ENCODE peak calls at places on chromosomes 7 and 10, in four cellular contexts. T is A549, B is endothelial cell of umbilical vein, I is GM12878. D is an unnamed sample.

GRCh38 chr10:102776779-102777417 is 33.1 kb downstream of the WBP1L start:
- DNase-seq in T (peak), B (peak), I (no peak), D (no peak)

GRCh38 chr7:17380696-17381662 is 82.5 kb downstream of the AHR start:
- DNase-seq in T (no peak), B (no peak), I (no peak), D (no peak)

GRCh38 chr7:152664636-152665035 is 11.3 kb downstream of the XRCC2 start:
- DNase-seq in T (peak), B (peak), I (no peak), D (no peak)

GRCh38 chr7:24907311-24907886 is 72.6 kb downstream of the OSBPL3 start:
- DNase-seq in T (peak), B (peak), I (peak), D (peak)

GRCh38 chr10:34776090-34776690 is 38.9 kb downstream of the PARD3 start:
- DNase-seq in T (no peak), B (no peak), I (no peak), D (no peak)

GRCh38 chr7:5450549-5451327 is 27.1 kb upstream of the TNRC18 start:
- DNase-seq in T (peak), B (peak), I (no peak), D (peak)

GRCh38 chr10:15719062-15719898 is 442 bp downstream of the ITGA8 start:
- DNase-seq in T (no peak), B (peak), I (no peak), D (no peak)

GRCh38 chr10:1180836-1181235 is 124.7 kb downstream of the WDR37 start:
- DNase-seq in T (no peak), B (no peak), I (no peak), D (no peak)

GRCh38 chr7:157006829-157007469 is 3.5 kb downstream of the MNX1 start:
- DNase-seq in T (no peak), B (no peak), I (no peak), D (no peak)

GRCh38 chr10:85902046-85902445 is 464.5 kb downstream of the GRID1 start:
- DNase-seq in T (no peak), B (no peak), I (no peak), D (no peak)

GRCh38 chr10:76649723-76650127 is 987.9 kb downstream of the KCNMA1 start:
- DNase-seq in T (peak), B (no peak), I (no peak), D (no peak)

GRCh38 chr10:6430581-6430980 is 149.5 kb downstream of the PRKCQ start:
- DNase-seq in T (no peak), B (no peak), I (no peak), D (no peak)

GRCh38 chr7:2069472-2069860 is 163.3 kb downstream of the MAD1L1 start:
- DNase-seq in T (no peak), B (no peak), I (no peak), D (no peak)

GRCh38 chr7:38374507-38374906 is 101.1 kb upstream of the TARP start:
- DNase-seq in T (peak), B (peak), I (no peak), D (peak)

GRCh38 chr7:55483061-55483460 is 89.2 kb downstream of the VOPP1 start:
- DNase-seq in T (no peak), B (no peak), I (no peak), D (no peak)

GRCh38 chr10:29970012-29970396 is 89.4 kb downstream of the JCAD start:
- DNase-seq in T (no peak), B (no peak), I (no peak), D (no peak)

GRCh38 chr10:110600487-110601101 is 33.1 kb downstream of the SMC3 start:
- DNase-seq in T (peak), B (peak), I (no peak), D (peak)

GRCh38 chr10:88903715-88904114 is 23.7 kb downstream of the STAMBPL1 start:
- DNase-seq in T (no peak), B (no peak), I (no peak), D (no peak)

GRCh38 chr10:64773357-64773756 is 1252.2 kb downstream of the REEP3 start:
- DNase-seq in T (no peak), B (no peak), I (no peak), D (no peak)

GRCh38 chr7:44052771-44053365 is 8.4 kb downstream of the DBNL start:
- DNase-seq in T (no peak), B (no peak), I (no peak), D (no peak)

GRCh38 chr7:28873410-28873809 is 84.7 kb downstream of the TRIL start:
- DNase-seq in T (no peak), B (no peak), I (no peak), D (no peak)

GRCh38 chr7:28871083-28871482 is 87.0 kb downstream of the TRIL start:
- DNase-seq in T (no peak), B (no peak), I (no peak), D (no peak)

GRCh38 chr7:28867181-28867580 is 90.9 kb downstream of the TRIL start:
- DNase-seq in T (no peak), B (no peak), I (no peak), D (no peak)

GRCh38 chr7:28868700-28869099 is 89.4 kb downstream of the TRIL start:
- DNase-seq in T (no peak), B (no peak), I (no peak), D (no peak)

DNA sequence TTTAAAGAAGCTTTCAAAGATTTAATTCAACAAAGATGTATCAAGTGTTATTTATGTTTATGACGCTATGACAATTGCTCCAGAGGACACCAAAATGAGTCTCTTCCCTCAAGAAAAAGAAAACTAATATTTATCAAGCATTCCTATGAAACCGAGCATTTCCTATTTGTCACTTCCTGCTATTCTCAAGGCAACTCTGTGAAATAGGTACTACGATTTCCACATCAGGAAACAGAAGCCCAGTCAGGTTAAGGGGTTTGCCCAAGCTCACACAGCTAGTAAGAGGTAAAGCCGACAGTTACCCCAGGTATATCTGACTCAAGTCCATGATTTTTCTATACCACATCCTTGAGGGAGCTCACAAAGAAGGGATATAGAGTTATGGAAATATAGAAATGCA is 85.9 kb downstream of the TRIL start:
- DNase-seq in T (no peak), B (peak), I (no peak), D (no peak)
- TF ChIP-seq MYC in T (no peak), B (no peak), I (no peak), D (no peak)

GRCh38 chr7:36387437-36388345 is 2.0 kb upstream of the ANLN start:
- DNase-seq in T (peak), B (no peak), I (no peak), D (no peak)
- TF ChIP-seq CTCF in T (no peak), B (no peak), I (no peak), D (no peak)

DNA sequence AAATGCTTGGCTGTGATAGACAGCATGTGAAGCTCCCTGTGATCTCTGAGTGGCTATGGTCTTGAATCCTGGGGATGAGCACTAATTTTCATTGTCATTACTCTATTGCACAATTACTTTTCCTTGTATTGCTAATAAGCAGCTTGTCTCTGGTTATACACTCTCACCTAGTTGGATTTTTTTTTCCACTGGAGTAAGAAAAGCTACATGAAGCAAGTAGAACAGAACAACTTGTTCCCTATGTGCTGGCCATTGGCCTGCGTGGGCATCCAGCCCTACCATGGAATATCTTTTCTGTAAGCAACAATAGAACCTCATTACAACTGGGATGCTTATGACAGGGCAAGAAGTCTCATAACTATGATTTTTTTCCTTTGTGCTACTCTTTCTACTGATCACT is 807.4 kb downstream of the TNS3 start:
- DNase-seq in T (no peak), B (no peak), I (no peak), D (no peak)
- TF ChIP-seq MYC in T (no peak), B (no peak), I (no peak), D (no peak)

DNA sequence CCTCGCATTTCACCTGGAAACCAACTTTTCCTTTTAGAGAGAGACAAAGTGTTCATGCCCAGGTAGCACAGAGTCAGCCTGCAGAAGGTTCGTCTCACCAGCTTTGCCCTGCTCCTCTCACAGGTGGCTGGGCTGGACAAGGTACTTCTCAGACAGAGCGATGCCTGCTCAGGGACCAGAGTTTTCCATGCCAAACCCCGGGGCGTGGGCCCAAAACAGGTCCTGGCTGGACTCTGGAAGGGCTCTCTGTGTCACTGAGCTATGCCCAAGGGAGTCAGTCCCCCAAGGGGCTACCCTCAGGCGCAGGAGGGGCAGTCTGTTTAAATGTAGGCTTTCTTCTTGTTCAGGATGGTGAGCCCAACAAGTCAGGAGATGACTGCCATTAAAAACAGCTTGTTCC is 55.4 kb upstream of the FIGNL1 start:
- DNase-seq in T (no peak), B (no peak), I (no peak), D (no peak)
- TF ChIP-seq CTCF in T (no peak), B (no peak), I (no peak), D (no peak)

DNA sequence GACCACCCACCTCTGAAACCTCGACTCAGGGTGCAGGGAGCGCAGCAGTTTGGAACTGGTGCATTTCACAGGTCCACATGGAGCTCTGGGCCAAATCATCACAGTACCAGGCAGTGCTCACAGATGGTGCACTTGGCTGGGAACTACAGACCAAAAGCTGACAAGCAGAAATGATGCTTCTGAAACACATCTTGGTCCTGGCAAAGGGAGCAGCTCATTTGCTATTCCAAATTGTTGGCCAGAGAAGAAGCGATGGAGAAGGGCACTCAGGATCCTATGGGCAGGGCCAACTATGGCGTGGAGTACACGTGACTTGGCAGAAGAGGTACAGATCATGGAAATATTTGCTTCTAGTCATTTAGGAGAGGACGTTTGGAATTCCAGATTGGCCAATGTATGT is 383.9 kb downstream of the CALN1 start:
- DNase-seq in T (no peak), B (no peak), I (no peak), D (no peak)
- TF ChIP-seq MYC in T (no peak), B (no peak), I (no peak), D (no peak)

D was measured in NB4.